ENCODE peak calls at places on chromosomes 1 and 21, in nine cellular contexts. F is GM19239; G is astrocyte of the spinal cord; T is fibroblast of the conjunctiva; J is HCEC 1CT; S is foreskin keratinocyte; L is stimulated activated CD4-positive, alpha-beta T cell treated with anti-CD3 and anti-CD28 coated beads, Interleukin-2, amount 100 ng/mL, for 24 hours; A is NCI-H446 treated with DMSO at 0.1 percent for 48 hours; D is naive thymus-derived CD8-positive, alpha-beta T cell. Y is an unnamed sample.
A peak's percentile ranks its signal among the peaks of the same experiment; 100 is the strongest.

GRCh38 chr21:38054334-38054733 is 138.1 kb upstream of the KCNJ6 start:
- DNase-seq in F (no peak), G (no peak), T (no peak), J (no peak), S (no peak), L (no peak), A (no peak), D (no peak), Y (no peak)

GRCh38 chr1:66696771-66697170 is 55.5 kb upstream of the DYNLT5 start:
- DNase-seq in F (no peak), G (no peak), T (no peak), J (no peak), S (no peak), L (no peak), A (no peak), D (no peak), Y (no peak)

GRCh38 chr1:182575540-182576149 is 13.4 kb downstream of the RNASEL start:
- DNase-seq in F (no peak), G (peak; percentile 35), T (peak; percentile 49), J (peak; percentile 65), S (peak; percentile 30), L (no peak), A (no peak), D (no peak), Y (peak; percentile 79)

GRCh38 chr1:224435318-224435763 is 744 bp upstream of the WDR26 start:
- DNase-seq in F (peak; percentile 22), G (peak; percentile 36), T (peak; percentile 68), J (peak; percentile 94), S (peak; percentile 68), L (no peak), A (no peak), D (no peak), Y (peak; percentile 89)

GRCh38 chr1:164611754-164612642 is 53.0 kb downstream of the PBX1 start:
- DNase-seq in F (no peak), G (peak; percentile 89), T (peak; percentile 53), J (no peak), S (peak; percentile 77), L (no peak), A (peak; percentile 32), D (no peak), Y (peak; percentile 66)

GRCh38 chr1:97348599-97349265 is 572.1 kb downstream of the DPYD start:
- DNase-seq in F (no peak), G (peak; percentile 71), T (no peak), J (peak; percentile 73), S (no peak), L (no peak), A (no peak), D (no peak), Y (peak; percentile 70)

GRCh38 chr21:36125513-36126121 is 9.3 kb upstream of the CBR3 start:
- DNase-seq in F (no peak), G (peak; percentile 62), T (no peak), J (peak; percentile 46), S (peak; percentile 9), L (peak; percentile 64), A (peak; percentile 12), D (peak; percentile 50), Y (peak; percentile 61)

GRCh38 chr1:159000070-159000409 is 9.7 kb upstream of the IFI16 start:
- DNase-seq in F (no peak), G (no peak), T (no peak), J (no peak), S (no peak), L (no peak), A (no peak), D (no peak), Y (no peak)

GRCh38 chr1:110585426-110585825 is 20.7 kb downstream of the KCNA2 start:
- DNase-seq in F (no peak), G (no peak), T (no peak), J (no peak), S (no peak), L (no peak), A (peak; percentile 83), D (no peak), Y (no peak)

GRCh38 chr1:80799457-80799856 is 1001.3 kb upstream of the ADGRL2 start:
- DNase-seq in F (no peak), G (no peak), T (no peak), J (no peak), S (no peak), L (no peak), A (no peak), D (no peak), Y (no peak)

GRCh38 chr1:60745444-60745843 is 336.9 kb upstream of the NFIA start:
- DNase-seq in F (no peak), G (no peak), T (no peak), J (no peak), S (no peak), L (no peak), A (no peak), D (no peak), Y (no peak)

GRCh38 chr1:27218736-27219135 is 15.7 kb upstream of the WDTC1 start:
- DNase-seq in F (no peak), G (no peak), T (no peak), J (no peak), S (no peak), L (no peak), A (no peak), D (no peak), Y (no peak)

GRCh38 chr1:169086603-169087455 is 19.7 kb upstream of the ATP1B1 start:
- DNase-seq in F (no peak), G (peak; percentile 42), T (no peak), J (no peak), S (no peak), L (no peak), A (no peak), D (no peak), Y (no peak)

GRCh38 chr1:214581785-214582184 is 21.2 kb upstream of the CENPF start:
- DNase-seq in F (no peak), G (peak; percentile 91), T (no peak), J (peak; percentile 87), S (peak; percentile 89), L (no peak), A (peak; percentile 32), D (no peak), Y (peak; percentile 94)

GRCh38 chr1:208387908-208388756 is 143.9 kb upstream of the PLXNA2 start:
- DNase-seq in F (no peak), G (no peak), T (no peak), J (no peak), S (no peak), L (no peak), A (no peak), D (no peak), Y (no peak)

GRCh38 chr1:6245869-6246496 is 2.0 kb downstream of the HES3 start:
- DNase-seq in F (no peak), G (peak; percentile 21), T (no peak), J (no peak), S (no peak), L (peak; percentile 71), A (peak; percentile 79), D (peak; percentile 46), Y (no peak)

GRCh38 chr1:54375331-54376084 is 30.7 kb downstream of the SSBP3 start:
- DNase-seq in F (no peak), G (no peak), T (no peak), J (no peak), S (no peak), L (no peak), A (no peak), D (no peak), Y (no peak)

GRCh38 chr1:193104906-193105820 is at the start of gene GLRX2:
- DNase-seq in F (peak; percentile 83), G (peak; percentile 86), T (peak; percentile 69), J (peak; percentile 90), S (peak; percentile 58), L (peak; percentile 71), A (peak; percentile 70), D (peak; percentile 53), Y (peak; percentile 85)

GRCh38 chr1:174982971-174983689 is 16.6 kb upstream of the CACYBP start:
- DNase-seq in F (no peak), G (peak; percentile 54), T (no peak), J (peak; percentile 42), S (no peak), L (no peak), A (no peak), D (peak; percentile 39), Y (peak; percentile 67)

Y was measured in fibroblast of mammary gland.